ENCODE peak calls at places on chromosomes 13 and 19, in ten cellular contexts. V, T, B, H, D, J, G, Y, K and Z are unnamed samples.

GRCh38 chr13:20127563-20128458 is 33.0 kb downstream of the GJA3 start:
- DNase-seq in V (peak), T (peak), B (peak), H (peak), D (peak), J (peak), G (no peak), Y (peak), K (peak), Z (peak)

GRCh38 chr19:19146000-19146608 is 7.8 kb upstream of the TMEM161A start:
- DNase-seq in V (peak), T (peak), B (peak), H (peak), D (peak), J (peak), G (peak), Y (peak), K (peak), Z (peak)

GRCh38 chr13:74767031-74767430 is 632.8 kb upstream of the KLF12 start:
- DNase-seq in V (peak), T (no peak), B (no peak), H (peak), D (no peak), J (no peak), G (no peak), Y (no peak), K (no peak), Z (no peak)

GRCh38 chr13:48404952-48405351 is 8.0 kb downstream of the LPAR6 start:
- DNase-seq in V (no peak), T (no peak), B (no peak), H (no peak), D (no peak), J (no peak), G (no peak), Y (no peak), K (no peak), Z (no peak)

GRCh38 chr19:44180968-44181367 is 16.1 kb downstream of the ZNF226 start:
- DNase-seq in V (no peak), T (no peak), B (no peak), H (no peak), D (no peak), J (no peak), G (no peak), Y (no peak), K (no peak), Z (no peak)

GRCh38 chr13:41127746-41128145 is 4.9 kb downstream of the KBTBD6 start:
- DNase-seq in V (no peak), T (no peak), B (no peak), H (no peak), D (no peak), J (no peak), G (no peak), Y (no peak), K (no peak), Z (no peak)

GRCh38 chr13:112885782-112886268 is 83.2 kb upstream of the MCF2L start:
- DNase-seq in V (peak), T (no peak), B (peak), H (no peak), D (peak), J (peak), G (no peak), Y (peak), K (peak), Z (no peak)

GRCh38 chr13:60931858-60932546 is 483.6 kb downstream of the PCDH20 start:
- DNase-seq in V (no peak), T (no peak), B (no peak), H (no peak), D (no peak), J (no peak), G (no peak), Y (no peak), K (no peak), Z (no peak)

GRCh38 chr19:18046066-18046718 is 38.2 kb downstream of the ARRDC2 start:
- DNase-seq in V (peak), T (peak), B (no peak), H (peak), D (no peak), J (no peak), G (no peak), Y (peak), K (peak), Z (peak)

GRCh38 chr19:45177817-45178261 is at the start of gene TRAPPC6A:
- DNase-seq in V (peak), T (no peak), B (no peak), H (no peak), D (no peak), J (peak), G (no peak), Y (no peak), K (no peak), Z (no peak)

GRCh38 chr19:34475975-34476594 is 5.5 kb upstream of the WTIP start:
- DNase-seq in V (no peak), T (no peak), B (no peak), H (no peak), D (no peak), J (no peak), G (no peak), Y (no peak), K (no peak), Z (no peak)

GRCh38 chr19:10551698-10552301 is 8.1 kb downstream of the ATG4D start:
- DNase-seq in V (peak), T (peak), B (no peak), H (peak), D (no peak), J (no peak), G (no peak), Y (no peak), K (peak), Z (peak)

GRCh38 chr19:49585023-49585422 is 3.9 kb downstream of the PRRG2 start:
- DNase-seq in V (peak), T (no peak), B (no peak), H (no peak), D (no peak), J (no peak), G (no peak), Y (no peak), K (no peak), Z (no peak)

GRCh38 chr13:109494955-109495354 is 291.4 kb downstream of the IRS2 start:
- DNase-seq in V (peak), T (no peak), B (no peak), H (peak), D (no peak), J (no peak), G (no peak), Y (no peak), K (no peak), Z (no peak)

GRCh38 chr13:102817241-102817640 is 18.3 kb downstream of the BIVM start:
- DNase-seq in V (no peak), T (no peak), B (no peak), H (no peak), D (no peak), J (no peak), G (no peak), Y (no peak), K (no peak), Z (no peak)

GRCh38 chr19:55032170-55032569 is 5.9 kb downstream of the GP6 start:
- DNase-seq in V (no peak), T (no peak), B (no peak), H (peak), D (no peak), J (no peak), G (no peak), Y (no peak), K (no peak), Z (no peak)

GRCh38 chr13:94435604-94436226 is 43.8 kb downstream of the DCT start:
- DNase-seq in V (peak), T (no peak), B (no peak), H (peak), D (no peak), J (peak), G (no peak), Y (no peak), K (no peak), Z (no peak)

GRCh38 chr19:14381689-14382474 is 638 bp downstream of the ADGRE5 start:
- DNase-seq in V (peak), T (peak), B (peak), H (peak), D (no peak), J (no peak), G (peak), Y (peak), K (peak), Z (peak)

GRCh38 chr19:46882034-46882433 is 21.2 kb downstream of the ARHGAP35 start:
- DNase-seq in V (no peak), T (no peak), B (no peak), H (no peak), D (no peak), J (no peak), G (no peak), Y (no peak), K (no peak), Z (no peak)

GRCh38 chr13:79880820-79881219 is 399.9 kb downstream of the NDFIP2 start:
- DNase-seq in V (no peak), T (no peak), B (no peak), H (no peak), D (no peak), J (no peak), G (no peak), Y (no peak), K (no peak), Z (no peak)

GRCh38 chr13:52862358-52863206 is 14.1 kb upstream of the PCDH8 start:
- DNase-seq in V (no peak), T (peak), B (no peak), H (peak), D (peak), J (peak), G (no peak), Y (no peak), K (peak), Z (peak)

GRCh38 chr19:30669329-30670010 is 297.3 kb downstream of the ZNF536 start:
- DNase-seq in V (peak), T (peak), B (peak), H (peak), D (peak), J (peak), G (peak), Y (peak), K (peak), Z (peak)
- TF ChIP-seq CTCF in V (peak), T (peak), B (peak), H (peak), D (peak), J (peak), G (peak), Y (peak), K (peak), Z (peak)

DNA sequence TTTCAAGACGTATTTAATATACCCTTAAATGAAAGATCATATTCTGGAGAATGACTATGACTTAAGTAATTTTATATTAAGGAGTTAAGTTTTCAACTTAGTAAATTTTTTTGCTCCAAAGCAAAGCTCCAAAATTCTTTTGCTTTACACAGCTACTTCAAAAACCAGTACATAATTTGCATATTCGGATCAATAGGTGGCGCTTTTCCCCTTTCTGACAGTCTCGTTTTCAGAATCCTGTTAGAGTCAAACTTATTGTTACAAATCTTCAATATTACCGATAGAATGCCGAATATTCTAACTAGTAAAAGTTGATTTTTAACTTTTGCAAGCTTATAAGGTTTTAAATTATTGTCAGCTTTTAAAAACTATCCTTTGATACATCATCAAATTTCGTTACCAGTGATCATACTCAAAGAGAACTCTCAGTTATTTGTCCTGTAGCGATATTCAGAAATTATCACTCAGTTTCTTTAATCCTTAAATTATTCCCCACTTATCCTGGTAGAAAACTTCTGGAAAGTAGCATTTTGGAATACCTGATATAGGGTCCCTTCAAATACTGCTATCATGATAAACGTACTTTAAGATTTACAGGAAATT is 852.7 kb upstream of the KLHL1 start:
- DNase-seq in V (peak), T (peak), B (no peak), H (peak), D (no peak), J (no peak), G (no peak), Y (no peak), K (no peak), Z (peak)
- TF ChIP-seq CTCF in V (peak), T (peak), B (peak), H (peak), D (no peak), J (peak), G (peak), Y (peak), K (no peak), Z (peak)

DNA sequence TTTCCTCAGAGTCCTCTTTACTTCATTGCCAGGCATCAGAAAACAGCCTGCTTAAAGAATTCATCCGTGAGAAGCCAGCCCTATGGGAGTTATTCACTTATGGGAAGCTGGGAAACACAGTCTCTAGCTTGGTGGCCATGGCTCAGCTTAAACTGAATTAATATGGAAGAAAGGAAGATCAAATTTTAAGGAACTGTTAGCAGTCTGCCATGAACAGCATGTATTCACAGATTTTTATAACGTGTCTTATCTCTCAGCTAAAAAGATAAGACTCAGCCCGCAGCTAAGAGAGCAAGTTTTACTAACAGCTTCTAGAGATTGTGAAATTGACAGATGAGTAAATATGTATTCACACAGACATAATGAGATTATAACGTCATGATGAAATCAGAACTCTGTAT is 253.7 kb upstream of the RXFP2 start:
- DNase-seq in V (no peak), T (no peak), B (no peak), H (peak), D (no peak), J (no peak), G (no peak), Y (no peak), K (no peak), Z (no peak)
- TF ChIP-seq CTCF in V (no peak), T (no peak), B (no peak), H (no peak), D (no peak), J (no peak), G (no peak), Y (no peak), K (no peak), Z (no peak)

GRCh38 chr19:53912653-53913052 is 3.6 kb downstream of the CACNG7 start:
- DNase-seq in V (peak), T (no peak), B (no peak), H (no peak), D (no peak), J (no peak), G (no peak), Y (no peak), K (no peak), Z (peak)
- TF ChIP-seq CTCF in V (no peak), T (peak), B (peak), H (peak), D (no peak), J (peak), G (no peak), Y (no peak), K (peak), Z (peak)

GRCh38 chr13:39913928-39914327 is 258.5 kb downstream of the COG6 start:
- DNase-seq in V (no peak), T (no peak), B (no peak), H (no peak), D (no peak), J (no peak), G (no peak), Y (no peak), K (no peak), Z (no peak)

GRCh38 chr13:39910833-39911232 is 255.4 kb downstream of the COG6 start:
- DNase-seq in V (no peak), T (no peak), B (no peak), H (no peak), D (no peak), J (no peak), G (no peak), Y (no peak), K (no peak), Z (no peak)

GRCh38 chr13:39913339-39913738 is 257.9 kb downstream of the COG6 start:
- DNase-seq in V (no peak), T (no peak), B (no peak), H (no peak), D (no peak), J (no peak), G (no peak), Y (no peak), K (no peak), Z (no peak)

GRCh38 chr13:39909634-39910033 is 254.2 kb downstream of the COG6 start:
- DNase-seq in V (no peak), T (no peak), B (no peak), H (no peak), D (no peak), J (no peak), G (no peak), Y (no peak), K (no peak), Z (no peak)

GRCh38 chr13:39910041-39910440 is 254.6 kb downstream of the COG6 start:
- DNase-seq in V (no peak), T (no peak), B (no peak), H (no peak), D (no peak), J (no peak), G (no peak), Y (no peak), K (no peak), Z (no peak)
- TF ChIP-seq CTCF in V (no peak), T (no peak), B (no peak), H (no peak), D (no peak), J (no peak), G (no peak), Y (no peak), K (no peak), Z (no peak)

GRCh38 chr19:4375164-4375619 is 25.2 kb downstream of the SH3GL1 start:
- DNase-seq in V (peak), T (peak), B (no peak), H (no peak), D (peak), J (no peak), G (no peak), Y (peak), K (peak), Z (no peak)

GRCh38 chr19:4373601-4374441 is 26.5 kb downstream of the SH3GL1 start:
- DNase-seq in V (peak), T (no peak), B (peak), H (no peak), D (peak), J (no peak), G (no peak), Y (peak), K (no peak), Z (no peak)

GRCh38 chr19:4372630-4373367 is 27.5 kb downstream of the SH3GL1 start:
- DNase-seq in V (peak), T (no peak), B (no peak), H (no peak), D (no peak), J (no peak), G (no peak), Y (no peak), K (no peak), Z (no peak)

GRCh38 chr19:4375620-4376228 is 24.6 kb downstream of the SH3GL1 start:
- DNase-seq in V (peak), T (no peak), B (no peak), H (peak), D (no peak), J (no peak), G (no peak), Y (no peak), K (peak), Z (no peak)

GRCh38 chr19:4374451-4375163 is 25.7 kb downstream of the SH3GL1 start:
- DNase-seq in V (peak), T (peak), B (peak), H (no peak), D (peak), J (peak), G (no peak), Y (peak), K (peak), Z (no peak)
- TF ChIP-seq CTCF in V (peak), T (peak), B (peak), H (no peak), D (no peak), J (peak), G (no peak), Y (no peak), K (no peak), Z (no peak)

DNA sequence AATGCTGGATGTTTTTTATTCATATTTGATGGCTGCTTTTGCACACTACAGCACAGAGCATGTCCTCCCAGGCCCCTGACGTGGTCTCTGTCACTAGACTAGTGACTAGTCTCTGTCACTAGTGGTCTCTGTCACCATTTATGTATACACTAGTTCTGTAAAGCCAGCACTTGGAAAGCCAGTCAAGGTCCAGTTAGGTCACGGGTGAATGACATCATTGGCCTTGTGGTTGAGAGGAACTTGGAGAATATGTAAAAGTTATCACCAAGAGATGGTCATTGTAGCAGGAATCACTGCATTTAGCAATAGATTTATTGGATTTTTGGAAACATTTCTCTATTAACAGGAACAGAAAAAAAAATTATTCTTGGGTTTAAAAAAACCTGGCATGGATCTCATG is 72.9 kb downstream of the SHISA2 start:
- DNase-seq in V (no peak), T (no peak), B (no peak), H (no peak), D (no peak), J (no peak), G (no peak), Y (no peak), K (no peak), Z (no peak)
- TF ChIP-seq CTCF in V (no peak), T (no peak), B (no peak), H (no peak), D (no peak), J (no peak), G (no peak), Y (no peak), K (no peak), Z (no peak)

DNA sequence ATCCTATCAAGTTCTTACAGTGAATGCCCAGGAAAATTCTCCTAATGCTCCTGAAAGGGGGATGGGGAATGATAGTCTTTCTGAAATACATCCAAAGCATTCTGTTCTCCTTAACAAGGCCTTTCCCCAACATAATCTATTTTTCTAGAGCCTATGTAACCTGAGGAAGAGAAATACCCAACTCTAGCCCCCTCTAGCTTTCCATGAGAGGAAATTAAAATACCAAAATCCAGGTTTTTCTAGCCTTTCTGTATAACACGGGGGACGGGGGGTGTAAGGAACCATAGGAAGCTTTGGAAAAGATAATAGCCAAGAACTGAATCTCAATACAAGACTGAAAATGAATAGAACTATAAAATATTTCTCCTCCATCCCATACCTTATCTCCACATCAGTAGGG is 815.9 kb downstream of the SLITRK6 start:
- DNase-seq in V (no peak), T (no peak), B (no peak), H (no peak), D (no peak), J (no peak), G (no peak), Y (no peak), K (no peak), Z (no peak)
- TF ChIP-seq CTCF in V (no peak), T (no peak), B (no peak), H (no peak), D (no peak), J (no peak), G (no peak), Y (no peak), K (no peak), Z (no peak)